ENCODE peak calls at places on chromosomes 12 and 14, in ten cellular contexts. C is CD4-positive, alpha-beta memory T cell; O is HL-60; V is mesendoderm; E is RWPE2; Y is small intestine; K is SK-N-SH; I is neuronal stem cell; P is right lobe of liver; A is tibial artery. T is an unnamed sample.

GRCh38 chr12:28937196-28937595 is 211.9 kb upstream of the FAR2 start:
- DNase-seq in C (no peak), Y (no peak), P (no peak), O (no peak), E (no peak), A (no peak), V (peak; percentile 80), I (no peak), K (no peak), T (no peak)

GRCh38 chr12:64098709-64099354 is 123.3 kb downstream of the KICS2 start:
- DNase-seq in O (no peak), P (no peak), I (no peak), V (no peak), A (no peak), C (no peak), K (no peak), E (no peak), Y (no peak), T (no peak)

GRCh38 chr12:27081668-27082091 is 698 bp downstream of the C12orf71 start:
- DNase-seq in Y (no peak), O (no peak), A (no peak), P (no peak), V (peak; percentile 79), K (no peak), I (no peak), E (peak; percentile 74), C (no peak), T (no peak)

GRCh38 chr12:11734781-11735180 is 85.3 kb downstream of the ETV6 start:
- DNase-seq in K (no peak), C (no peak), O (no peak), A (no peak), P (no peak), I (no peak), Y (peak; percentile 35), E (no peak), V (no peak), T (no peak)

GRCh38 chr12:91967590-91967989 is 178.1 kb downstream of the BTG1 start:
- DNase-seq in I (no peak), Y (peak; percentile 84), E (no peak), A (no peak), V (no peak), K (no peak), C (no peak), O (no peak), P (no peak), T (no peak)

GRCh38 chr14:75607044-75607443 is 28.6 kb downstream of the FLVCR2 start:
- DNase-seq in V (no peak), Y (no peak), A (no peak), O (no peak), K (no peak), P (no peak), I (no peak), C (no peak), E (no peak), T (no peak)

GRCh38 chr12:22459872-22460490 is 84.4 kb downstream of the C2CD5 start:
- DNase-seq in V (peak; percentile 77), K (peak; percentile 14), P (no peak), Y (peak; percentile 52), O (peak; percentile 13), A (no peak), E (no peak), C (peak; percentile 41), I (peak; percentile 12), T (no peak)

GRCh38 chr14:75906228-75906627 is 75.6 kb downstream of the TGFB3 start:
- DNase-seq in Y (no peak), O (no peak), C (no peak), V (no peak), A (no peak), E (no peak), I (no peak), K (no peak), P (no peak), T (no peak)

GRCh38 chr12:102474438-102475064 is 5.8 kb downstream of the IGF1 start:
- DNase-seq in A (no peak), C (no peak), P (no peak), Y (no peak), O (no peak), E (no peak), K (no peak), V (peak; percentile 38), I (no peak), T (no peak)

GRCh38 chr12:68559246-68559645 is 51.5 kb upstream of the RAP1B start:
- DNase-seq in K (no peak), E (no peak), Y (peak; percentile 39), I (no peak), A (no peak), C (no peak), P (no peak), O (no peak), V (no peak), T (no peak)

GRCh38 chr12:100404769-100405407 is 48.0 kb downstream of the SLC17A8 start:
- DNase-seq in Y (no peak), V (peak; percentile 94), O (peak; percentile 4), E (no peak), I (peak; percentile 67), P (no peak), C (no peak), K (peak; percentile 38), A (no peak), T (no peak)

GRCh38 chr12:3912863-3913262 is 39.7 kb upstream of the PARP11 start:
- DNase-seq in K (no peak), I (no peak), V (no peak), P (no peak), O (no peak), A (no peak), C (no peak), Y (no peak), E (no peak), T (no peak)

GRCh38 chr14:20477211-20477876 is 8.1 kb downstream of the PNP start:
- DNase-seq in P (peak; percentile 64), I (no peak), E (no peak), C (peak; percentile 55), K (peak; percentile 65), V (peak; percentile 65), A (peak; percentile 25), O (no peak), Y (no peak), T (no peak)

GRCh38 chr12:128956755-128957154 is 103.5 kb downstream of the GLT1D1 start:
- DNase-seq in I (no peak), Y (no peak), A (no peak), V (no peak), K (no peak), O (peak; percentile 39), E (no peak), P (no peak), C (no peak), T (no peak)

GRCh38 chr14:69101331-69101826 is 51.5 kb downstream of the DCAF5 start:
- DNase-seq in O (peak; percentile 23), P (no peak), Y (peak; percentile 88), A (no peak), I (no peak), E (no peak), C (no peak), V (peak; percentile 74), K (peak; percentile 20), T (no peak)

DNA sequence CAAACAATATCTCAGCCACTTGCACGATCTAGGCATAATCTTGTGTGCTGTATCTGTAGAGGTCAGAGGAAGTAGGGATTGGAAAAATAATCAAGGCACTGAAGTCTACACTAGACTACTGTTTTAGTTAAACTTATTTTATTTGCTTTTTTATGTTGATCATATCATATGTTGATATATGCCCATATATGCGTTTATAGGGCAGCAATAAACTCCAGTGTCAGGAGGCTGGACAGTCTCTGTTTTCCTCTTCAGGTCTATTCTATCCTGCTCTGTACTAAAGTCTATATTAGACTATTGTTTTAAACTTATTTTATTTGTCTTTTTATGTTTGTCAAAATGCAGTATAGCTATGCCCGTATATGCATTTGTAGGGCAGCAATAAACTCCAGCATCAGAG is 47.9 kb upstream of the OR4E1 start:
- DNase-seq in E (no peak), C (no peak), A (no peak), O (no peak), I (no peak), K (no peak), V (no peak), Y (no peak), P (no peak), T (no peak)
- H3K27ac ChIP-seq in E (no peak overlapping the region), C (no peak overlapping the region), A (no peak overlapping the region), O (no peak overlapping the region), I (no peak overlapping the region), K (no peak overlapping the region), V (no peak overlapping the region), Y (no peak overlapping the region), P (no peak overlapping the region), T (no peak overlapping the region)

GRCh38 chr14:49939884-49940510 is 47.1 kb downstream of the ARF6 start:
- DNase-seq in V (no peak), O (no peak), E (no peak), P (no peak), Y (no peak), K (no peak), A (no peak), I (no peak), C (no peak), T (no peak)
- H3K27ac ChIP-seq in V (no peak overlapping the region), O (no peak overlapping the region), E (peak overlapping the region; percentile 20), P (no peak overlapping the region), Y (no peak overlapping the region), K (no peak overlapping the region), A (no peak overlapping the region), I (no peak overlapping the region), C (peak overlapping the region; percentile 23), T (no peak overlapping the region)

DNA sequence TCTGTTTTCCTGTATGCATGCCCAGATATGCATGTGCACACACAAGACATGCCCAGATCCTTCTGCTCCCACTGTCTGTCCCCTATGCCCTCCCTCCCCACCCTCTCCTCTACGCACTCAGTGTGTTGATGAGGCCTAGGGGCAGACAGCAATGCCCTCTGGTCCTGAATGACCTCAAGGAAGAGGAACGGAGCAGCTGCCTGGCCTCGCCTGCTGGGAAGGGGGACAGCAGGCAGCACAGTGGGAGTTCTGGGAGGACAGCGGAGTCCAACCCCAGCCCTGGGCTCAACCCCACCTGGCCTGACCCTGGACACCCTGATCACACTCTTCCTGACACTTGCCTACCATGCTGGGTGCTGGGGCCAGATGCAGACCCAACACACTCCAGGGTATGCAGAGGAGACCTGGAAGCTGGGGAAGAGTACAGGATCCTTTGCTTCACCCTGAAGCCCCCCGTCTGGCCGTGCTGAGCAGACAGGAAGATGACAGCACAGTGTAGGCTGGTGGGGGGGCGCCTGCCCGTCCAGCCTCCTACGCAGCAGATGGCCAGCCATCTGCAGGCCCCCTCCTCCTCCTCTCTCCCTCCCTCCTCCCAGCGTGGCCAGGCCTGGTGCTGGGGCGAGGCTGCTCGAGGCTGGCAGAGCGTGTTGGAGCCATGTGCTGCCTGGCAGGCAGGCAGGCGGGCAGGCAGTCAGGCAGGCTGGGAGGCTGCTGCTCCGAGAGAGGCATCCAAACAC is 106.6 kb upstream of the NCOR2 start:
- DNase-seq in E (no peak), I (no peak), Y (no peak), K (peak; percentile 92), V (no peak), O (no peak), C (no peak), A (no peak), P (no peak), T (peak; percentile 66)
- H3K27ac ChIP-seq in E (no peak overlapping the region), I (no peak overlapping the region), Y (no peak overlapping the region), K (peak overlapping the region; percentile 85), V (no peak overlapping the region), O (no peak overlapping the region), C (no peak overlapping the region), A (no peak overlapping the region), P (no peak overlapping the region), T (peak overlapping the region; percentile 84)

DNA sequence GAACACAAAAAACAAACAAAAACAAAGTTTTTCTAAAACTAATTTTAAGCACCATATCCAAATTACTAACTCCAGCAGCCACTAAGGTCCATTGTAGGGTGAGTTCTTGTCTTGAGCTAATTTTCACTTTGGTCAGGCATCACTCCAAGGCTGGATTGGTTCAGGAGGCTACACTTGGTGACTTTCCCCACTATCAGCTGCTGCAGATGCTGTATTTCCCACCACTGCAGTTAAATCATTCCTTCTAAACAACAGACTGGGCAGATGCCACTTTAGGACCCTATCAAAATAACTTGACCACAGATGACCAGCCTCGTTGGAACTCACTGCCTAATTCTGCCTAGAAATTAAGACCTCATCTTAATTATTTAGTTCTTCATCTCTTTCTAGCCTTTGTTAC is 140.5 kb downstream of the SLC16A7 start:
- DNase-seq in I (no peak), K (no peak), Y (no peak), V (peak; percentile 7), C (no peak), E (no peak), P (no peak), O (no peak), A (no peak), T (no peak)
- H3K27ac ChIP-seq in I (no peak overlapping the region), K (no peak overlapping the region), Y (no peak overlapping the region), V (peak overlapping the region; percentile 74), C (no peak overlapping the region), E (no peak overlapping the region), P (no peak overlapping the region), O (no peak overlapping the region), A (no peak overlapping the region), T (no peak overlapping the region)

T was measured in caudate nucleus.